ENCODE peak calls at places on chromosome 19, in six cellular contexts. R, X, W, O, S and A are unnamed samples.

GRCh38 chr19:48940902-48941301 is 7.4 kb downstream of the DHDH start:
- DNase-seq in R (no peak), X (no peak), W (no peak), O (no peak), S (no peak), A (no peak)

GRCh38 chr19:49216076-49216475 is 58.5 kb downstream of the TRPM4 start:
- DNase-seq in R (no peak), X (no peak), W (peak; percentile 25), O (no peak), S (peak; percentile 57), A (no peak)

GRCh38 chr19:15836345-15836594 is 20.8 kb upstream of the OR10H1 start:
- DNase-seq in R (no peak), X (no peak), W (no peak), O (peak; percentile 30), S (peak; percentile 8), A (no peak)

GRCh38 chr19:29544656-29545360 is 19.0 kb downstream of the VSTM2B start:
- DNase-seq in R (no peak), X (no peak), W (no peak), O (no peak), S (no peak), A (no peak)

GRCh38 chr19:6697291-6697690 is 23.2 kb downstream of the C3 start:
- DNase-seq in R (no peak), X (no peak), W (no peak), O (no peak), S (no peak), A (no peak)

GRCh38 chr19:23410155-23410554 is 14.9 kb upstream of the ZNF91 start:
- DNase-seq in R (no peak), X (no peak), W (no peak), O (no peak), S (no peak), A (no peak)

GRCh38 chr19:10543420-10544241 is at the start of gene ATG4D:
- DNase-seq in R (no peak), X (no peak), W (peak; percentile 78), O (peak; percentile 58), S (peak; percentile 47), A (peak; percentile 56)

GRCh38 chr19:2188708-2189385 is 25.1 kb downstream of the DOT1L start:
- DNase-seq in R (no peak), X (no peak), W (no peak), O (no peak), S (peak; percentile 86), A (no peak)

GRCh38 chr19:18483119-18483518 is 38.8 kb downstream of the ELL start:
- DNase-seq in R (no peak), X (no peak), W (no peak), O (no peak), S (no peak), A (no peak)

GRCh38 chr19:12647047-12647446 is 19.5 kb downstream of the MAN2B1 start:
- DNase-seq in R (no peak), X (no peak), W (no peak), O (no peak), S (no peak), A (no peak)

GRCh38 chr19:8576273-8576993 is 809 bp downstream of the MYO1F start:
- DNase-seq in R (no peak), X (no peak), W (peak; percentile 15), O (no peak), S (no peak), A (no peak)

GRCh38 chr19:51123381-51124186 is 1.1 kb upstream of the SIGLEC9 start:
- DNase-seq in R (no peak), X (no peak), W (no peak), O (no peak), S (no peak), A (no peak)

GRCh38 chr19:3537438-3538240 is 1.3 kb upstream of the TEKTIP1 start:
- DNase-seq in R (no peak), X (no peak), W (peak; percentile 53), O (no peak), S (no peak), A (no peak)

GRCh38 chr19:3798137-3798536 is 12.0 kb upstream of the MATK start:
- DNase-seq in R (no peak), X (no peak), W (no peak), O (no peak), S (no peak), A (no peak)

GRCh38 chr19:17931532-17932191 is 1.2 kb upstream of the CCDC124 start:
- DNase-seq in R (no peak), X (no peak), W (no peak), O (peak; percentile 15), S (no peak), A (no peak)

GRCh38 chr19:16367269-16367683 is 42.6 kb downstream of the KLF2 start:
- DNase-seq in R (no peak), X (no peak), W (no peak), O (no peak), S (no peak), A (no peak)

DNA sequence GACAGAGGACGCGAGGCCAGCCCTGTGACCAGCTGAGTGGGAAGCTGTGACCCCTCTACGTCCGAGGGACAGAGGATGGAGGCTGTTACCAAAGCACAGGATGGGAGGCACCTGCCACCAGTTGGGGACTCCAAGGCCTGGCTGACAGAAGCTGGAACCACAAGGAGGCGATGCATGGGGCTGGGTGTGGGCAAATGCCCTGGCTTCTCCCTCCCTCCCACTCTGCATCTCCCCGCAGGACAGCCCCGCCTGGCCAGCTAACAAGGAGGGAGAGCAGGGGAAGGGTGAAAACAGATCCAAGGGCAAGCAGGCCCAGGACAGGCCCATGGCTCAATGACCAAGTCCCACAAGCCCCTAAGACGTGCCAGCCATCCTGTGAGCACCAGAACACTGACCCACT is 28.6 kb downstream of the AKT2 start:
- DNase-seq in R (no peak), X (no peak), W (no peak), O (no peak), S (no peak), A (no peak)
- H3K36me3 ChIP-seq in R (peaks cover 23% of the 10 kb centered on the region), X (peaks cover 32% of the 10 kb centered on the region), W (peaks cover 31% of the 10 kb centered on the region), O (peaks cover 12% of the 10 kb centered on the region), S (peaks cover 37% of the 10 kb centered on the region), A (no peaks in the 10 kb centered on the region)

GRCh38 chr19:5032101-5032967 is 63.4 kb downstream of the KDM4B start:
- DNase-seq in R (no peak), X (no peak), W (no peak), O (no peak), S (no peak), A (no peak)
- H3K36me3 ChIP-seq in R (peaks cover 18% of the 10 kb centered on the region), X (no peaks in the 10 kb centered on the region), W (peaks cover 48% of the 10 kb centered on the region), O (no peaks in the 10 kb centered on the region), S (peaks cover 25% of the 10 kb centered on the region), A (no peaks in the 10 kb centered on the region)

GRCh38 chr19:55402509-55402908 is 5.1 kb downstream of the UBE2S start:
- DNase-seq in R (no peak), X (no peak), W (peak; percentile 34), O (no peak), S (no peak), A (no peak)
- H3K36me3 ChIP-seq in R (peaks cover 17% of the 10 kb centered on the region), X (peaks cover 58% of the 10 kb centered on the region), W (peaks cover 51% of the 10 kb centered on the region), O (peaks cover 17% of the 10 kb centered on the region), S (peaks cover 44% of the 10 kb centered on the region), A (no peaks in the 10 kb centered on the region)

DNA sequence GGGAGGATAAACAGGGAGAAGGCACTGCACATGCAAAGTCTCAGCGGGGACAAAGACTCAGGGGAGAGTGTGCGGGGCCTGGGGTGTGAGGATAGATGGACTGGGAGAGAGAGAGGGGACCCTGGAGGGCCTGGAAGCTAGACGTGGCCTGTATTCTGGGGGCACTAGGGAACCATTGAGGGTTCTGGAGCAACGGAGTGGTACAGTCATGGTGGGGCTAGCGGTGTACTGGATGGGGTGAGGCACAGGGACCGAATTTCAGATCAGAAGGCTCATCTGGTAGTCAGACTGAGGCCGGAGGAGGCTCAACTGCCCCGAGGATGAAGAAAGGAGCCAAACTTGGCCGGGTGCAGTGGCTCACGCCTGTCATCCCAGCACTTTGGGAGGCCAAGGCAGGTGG is 8.0 kb upstream of the SBNO2 start:
- DNase-seq in R (no peak), X (no peak), W (no peak), O (no peak), S (no peak), A (no peak)
- H3K36me3 ChIP-seq in R (no peaks in the 10 kb centered on the region), X (no peaks in the 10 kb centered on the region), W (no peaks in the 10 kb centered on the region), O (no peaks in the 10 kb centered on the region), S (no peaks in the 10 kb centered on the region), A (no peaks in the 10 kb centered on the region)

GRCh38 chr19:38635483-38636399 is 11.7 kb upstream of the ACTN4 start:
- DNase-seq in R (no peak), X (no peak), W (no peak), O (no peak), S (no peak), A (no peak)

GRCh38 chr19:38634757-38635482 is 12.5 kb upstream of the ACTN4 start:
- DNase-seq in R (no peak), X (no peak), W (peak; percentile 87), O (peak; percentile 64), S (peak; percentile 54), A (peak; percentile 43)

GRCh38 chr19:38629568-38629967 is 10.6 kb downstream of the EIF3K start:
- DNase-seq in R (no peak), X (no peak), W (no peak), O (no peak), S (no peak), A (no peak)

GRCh38 chr19:38638461-38638860 is 9.0 kb upstream of the ACTN4 start:
- DNase-seq in R (no peak), X (no peak), W (peak; percentile 100), O (no peak), S (no peak), A (no peak)

DNA sequence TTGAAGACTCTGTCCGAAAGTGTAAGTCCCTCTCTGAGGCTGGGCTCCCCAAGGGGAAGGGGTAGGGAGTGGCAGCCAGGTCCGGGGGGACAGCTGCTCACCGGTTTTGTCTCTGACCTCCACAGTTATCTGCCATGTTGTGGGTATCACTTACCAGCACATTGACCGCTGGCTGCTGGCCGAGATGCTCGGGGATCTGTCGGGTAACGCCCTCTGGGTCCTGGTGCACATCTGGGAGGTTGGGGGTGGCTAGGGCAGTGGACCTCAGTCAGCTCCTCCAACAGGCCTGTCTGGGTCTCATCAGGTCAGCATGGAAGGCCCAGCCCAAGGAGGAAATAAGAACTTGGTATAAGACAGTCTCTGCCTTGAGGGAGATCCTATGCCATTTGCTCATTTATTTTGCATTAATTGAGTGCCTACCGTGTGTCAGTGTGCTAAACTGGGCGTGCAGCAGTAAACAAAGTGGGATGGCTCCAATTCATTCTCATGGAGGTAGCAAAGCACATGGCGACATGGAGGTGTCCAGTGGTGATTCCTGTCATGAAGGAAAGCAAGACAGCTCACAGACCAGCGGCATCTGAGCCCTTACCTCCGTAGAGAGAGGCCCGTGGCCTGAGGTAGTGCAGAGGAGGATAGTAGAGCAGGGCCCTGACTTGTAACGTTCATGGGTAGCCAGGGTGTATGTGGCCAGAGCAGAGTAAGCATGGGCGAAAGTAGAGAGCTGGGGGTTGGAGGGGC is 13.7 kb downstream of the EIF3K start:
- DNase-seq in R (no peak), X (no peak), W (no peak), O (no peak), S (no peak), A (no peak)
- H3K36me3 ChIP-seq in R (peaks cover 35% of the 10 kb centered on the region), X (peaks cover 38% of the 10 kb centered on the region), W (peaks cover 40% of the 10 kb centered on the region), O (peaks cover 9% of the 10 kb centered on the region), S (peaks cover 32% of the 10 kb centered on the region), A (peaks cover 18% of the 10 kb centered on the region)